ENCODE peak calls at places on chromosomes 5 and 9, in seven cellular contexts. V is dorsolateral prefrontal cortex; X is astrocyte of the spinal cord; E is esophagus squamous epithelium; D is fibroblast of pulmonary artery; M is NCI-H2171 treated with DMSO at 0.1 percent for 48 hours; S is central memory CD4-positive, alpha-beta T cell. Q is an unnamed sample.
A peak's percentile ranks its signal among the peaks of the same experiment; 100 is the strongest.

GRCh38 chr9:127264462-127265040 is at the start of gene GARNL3:
- DNase-seq in V (no peak), X (no peak), E (no peak), D (no peak), M (no peak), S (no peak), Q (no peak)

GRCh38 chr5:154209591-154210081 is 19.1 kb downstream of the GALNT10 start:
- DNase-seq in V (no peak), X (no peak), E (no peak), D (no peak), M (no peak), S (no peak), Q (no peak)

GRCh38 chr5:80216753-80217596 is 38.9 kb downstream of the SERINC5 start:
- DNase-seq in V (peak; percentile 76), X (no peak), E (no peak), D (no peak), M (no peak), S (no peak), Q (no peak)

GRCh38 chr5:178425621-178426068 is 164.5 kb downstream of the COL23A1 start:
- DNase-seq in V (no peak), X (no peak), E (no peak), D (no peak), M (no peak), S (no peak), Q (no peak)

GRCh38 chr9:2465921-2466460 is 155.6 kb upstream of the VLDLR start:
- DNase-seq in V (no peak), X (no peak), E (no peak), D (no peak), M (peak; percentile 92), S (no peak), Q (peak; percentile 33)

GRCh38 chr9:106820866-106821265 is 42.1 kb upstream of the ZNF462 start:
- DNase-seq in V (no peak), X (no peak), E (no peak), D (no peak), M (no peak), S (no peak), Q (no peak)

GRCh38 chr5:32280656-32281081 is 32.1 kb downstream of the MTMR12 start:
- DNase-seq in V (no peak), X (no peak), E (no peak), D (no peak), M (no peak), S (no peak), Q (no peak)

GRCh38 chr5:132479812-132480441 is 10.6 kb downstream of the IRF1 start:
- DNase-seq in V (no peak), X (no peak), E (no peak), D (no peak), M (no peak), S (no peak), Q (no peak)

GRCh38 chr9:71355884-71356283 is 234.5 kb upstream of the TRPM3 start:
- DNase-seq in V (no peak), X (no peak), E (no peak), D (no peak), M (no peak), S (no peak), Q (no peak)

GRCh38 chr5:81140942-81141341 is 92.2 kb upstream of the CKMT2 start:
- DNase-seq in V (no peak), X (peak; percentile 81), E (no peak), D (peak; percentile 50), M (no peak), S (no peak), Q (peak; percentile 54)

GRCh38 chr9:92717201-92718085 is 47.2 kb downstream of the BICD2 start:
- DNase-seq in V (no peak), X (no peak), E (no peak), D (no peak), M (no peak), S (no peak), Q (no peak)

Q was measured in brain microvascular endothelial cell.